ENCODE peak calls at places on chromosome 19, in six cellular contexts. F, U, W, S, G and Q are unnamed samples.

GRCh38 chr19:38736413-38737280 is 7.6 kb downstream of the CAPN12 start:
- DNase-seq in F (peak; percentile 84), U (no peak), W (no peak), S (no peak), G (peak; percentile 81), Q (no peak)

GRCh38 chr19:342128-342455 is 2.5 kb downstream of the MIER2 start:
- DNase-seq in F (no peak), U (no peak), W (no peak), S (no peak), G (peak; percentile 30), Q (no peak)

GRCh38 chr19:5880604-5881078 is 10.3 kb upstream of the FUT5 start:
- DNase-seq in F (no peak), U (no peak), W (no peak), S (peak; percentile 67), G (peak; percentile 85), Q (no peak)

GRCh38 chr19:1577090-1577928 is 9.2 kb upstream of the MEX3D start:
- DNase-seq in F (no peak), U (no peak), W (no peak), S (no peak), G (peak; percentile 55), Q (no peak)

GRCh38 chr19:58395220-58395978 is at the start of gene RNF225:
- DNase-seq in F (no peak), U (no peak), W (no peak), S (no peak), G (peak; percentile 47), Q (no peak)

GRCh38 chr19:55146648-55147218 is 2.3 kb downstream of the TNNT1 start:
- DNase-seq in F (peak; percentile 91), U (no peak), W (peak; percentile 76), S (peak; percentile 92), G (no peak), Q (no peak)

GRCh38 chr19:10238172-10238783 is 7.1 kb upstream of the S1PR2 start:
- DNase-seq in F (no peak), U (no peak), W (peak; percentile 92), S (no peak), G (no peak), Q (no peak)

GRCh38 chr19:5125797-5126497 is 157.0 kb downstream of the KDM4B start:
- DNase-seq in F (peak; percentile 51), U (no peak), W (no peak), S (peak; percentile 66), G (no peak), Q (no peak)

GRCh38 chr19:4916292-4917082 is 7.2 kb downstream of the UHRF1 start:
- DNase-seq in F (no peak), U (no peak), W (no peak), S (no peak), G (no peak), Q (no peak)

GRCh38 chr19:2129486-2129885 is 21.9 kb downstream of the AP3D1 start:
- DNase-seq in F (no peak), U (no peak), W (no peak), S (no peak), G (no peak), Q (no peak)

GRCh38 chr19:18161691-18162039 is 8.7 kb downstream of the PIK3R2 start:
- DNase-seq in F (no peak), U (no peak), W (no peak), S (no peak), G (no peak), Q (no peak)

GRCh38 chr19:19444694-19445155 is 39.2 kb downstream of the GATAD2A start:
- DNase-seq in F (no peak), U (no peak), W (no peak), S (peak; percentile 42), G (no peak), Q (no peak)

GRCh38 chr19:37997911-37998344 is 90.9 kb downstream of the SIPA1L3 start:
- DNase-seq in F (no peak), U (no peak), W (no peak), S (peak; percentile 96), G (no peak), Q (no peak)

GRCh38 chr19:6262519-6262918 is 17.3 kb downstream of the MLLT1 start:
- DNase-seq in F (no peak), U (no peak), W (no peak), S (no peak), G (no peak), Q (no peak)

GRCh38 chr19:50724522-50725217 is 1.5 kb downstream of the CLEC11A start:
- DNase-seq in F (peak; percentile 99), U (peak; percentile 99), W (peak; percentile 52), S (peak; percentile 98), G (peak; percentile 99), Q (peak; percentile 98)

GRCh38 chr19:42313096-42313839 is at the start of gene TMEM145:
- DNase-seq in F (peak; percentile 84), U (no peak), W (no peak), S (peak; percentile 35), G (peak; percentile 29), Q (peak; percentile 26)

GRCh38 chr19:51702754-51703654 is 9.9 kb downstream of the SPACA6 start:
- DNase-seq in F (peak; percentile 49), U (peak; percentile 32), W (no peak), S (no peak), G (peak; percentile 74), Q (no peak)

GRCh38 chr19:48283908-48284307 is 14.0 kb downstream of the ZNF114 start:
- DNase-seq in F (no peak), U (no peak), W (no peak), S (peak; percentile 76), G (no peak), Q (no peak)

GRCh38 chr19:12986726-12987125 is 8.5 kb upstream of the NFIX start:
- DNase-seq in F (no peak), U (no peak), W (no peak), S (no peak), G (no peak), Q (no peak)

GRCh38 chr19:39160889-39161672 is 35.5 kb downstream of the PAK4 start:
- DNase-seq in F (no peak), U (no peak), W (no peak), S (no peak), G (no peak), Q (no peak)

GRCh38 chr19:6288737-6289136 is 9.0 kb upstream of the MLLT1 start:
- DNase-seq in F (no peak), U (no peak), W (no peak), S (no peak), G (no peak), Q (no peak)

GRCh38 chr19:3954107-3954506 is 16.8 kb downstream of the DAPK3 start:
- DNase-seq in F (no peak), U (no peak), W (no peak), S (no peak), G (no peak), Q (no peak)

GRCh38 chr19:17865364-17866311 is 5.9 kb downstream of the RPL18A start:
- DNase-seq in F (no peak), U (no peak), W (no peak), S (no peak), G (no peak), Q (no peak)

GRCh38 chr19:48731452-48731851 is 9.0 kb downstream of the RASIP1 start:
- DNase-seq in F (no peak), U (no peak), W (no peak), S (no peak), G (no peak), Q (no peak)

GRCh38 chr19:30437869-30438268 is 65.7 kb downstream of the ZNF536 start:
- DNase-seq in F (peak; percentile 34), U (no peak), W (no peak), S (no peak), G (no peak), Q (no peak)

GRCh38 chr19:4403005-4403761 is 743 bp downstream of the CHAF1A start:
- DNase-seq in F (peak; percentile 40), U (no peak), W (no peak), S (no peak), G (no peak), Q (no peak)

GRCh38 chr19:15365264-15365663 is 14.3 kb downstream of the AKAP8 start:
- DNase-seq in F (no peak), U (no peak), W (no peak), S (no peak), G (no peak), Q (no peak)

GRCh38 chr19:36460046-36460445 is 29.3 kb downstream of the ZNF566 start:
- DNase-seq in F (no peak), U (no peak), W (no peak), S (no peak), G (no peak), Q (no peak)

GRCh38 chr19:16628984-16629691 is 1.1 kb upstream of the MED26 start:
- DNase-seq in F (no peak), U (peak; percentile 55), W (no peak), S (peak; percentile 21), G (peak; percentile 9), Q (no peak)

GRCh38 chr19:46629546-46630025 is 4.7 kb upstream of the PTGIR start:
- DNase-seq in F (no peak), U (no peak), W (no peak), S (no peak), G (no peak), Q (no peak)

GRCh38 chr19:3979674-3980352 is 5.5 kb downstream of the EEF2 start:
- DNase-seq in F (no peak), U (no peak), W (no peak), S (no peak), G (no peak), Q (no peak)

GRCh38 chr19:32197896-32198882 is 147.2 kb upstream of the ZNF507 start:
- DNase-seq in F (no peak), U (no peak), W (no peak), S (no peak), G (no peak), Q (no peak)

GRCh38 chr19:12065100-12065538 is 588 bp downstream of the ZNF844 start:
- DNase-seq in F (no peak), U (peak; percentile 21), W (no peak), S (no peak), G (peak; percentile 52), Q (no peak)

GRCh38 chr19:47027586-47028371 is 8.1 kb downstream of the NPAS1 start:
- DNase-seq in F (no peak), U (no peak), W (no peak), S (no peak), G (no peak), Q (no peak)

GRCh38 chr19:36030264-36031148 is 2.2 kb downstream of the CLIP3 start:
- DNase-seq in F (no peak), U (no peak), W (no peak), S (peak; percentile 72), G (no peak), Q (no peak)

GRCh38 chr19:47240996-47241918 is 10.3 kb upstream of the BBC3 start:
- DNase-seq in F (peak; percentile 74), U (peak; percentile 60), W (peak; percentile 46), S (peak; percentile 68), G (peak; percentile 78), Q (peak; percentile 76)

GRCh38 chr19:31392514-31392913 is 43.3 kb upstream of the TSHZ3 start:
- DNase-seq in F (no peak), U (no peak), W (no peak), S (no peak), G (no peak), Q (no peak)